ENCODE peak calls at places on chromosome 14, in seven cellular contexts. One of them, this sample, is unnamed.

GRCh38 chr14:54866588-54866987 is 36.0 kb downstream of the GCH1 start:
- DNase-seq in A172: no peak
- DNase-seq in NCI-H345: no peak
- DNase-seq in hepatic stellate cell: peak
- DNase-seq in GM03348: no peak
- DNase-seq in AML-193: no peak
- DNase-seq in PC-3: no peak
- DNase-seq in this sample: no peak

GRCh38 chr14:69485701-69486100 is 1.2 kb downstream of the PLEKHD1 start:
- DNase-seq in A172: no peak
- DNase-seq in NCI-H345: no peak
- DNase-seq in hepatic stellate cell: no peak
- DNase-seq in GM03348: no peak
- DNase-seq in AML-193: no peak
- DNase-seq in PC-3: no peak
- DNase-seq in this sample: no peak

GRCh38 chr14:96055753-96056508 is 16.8 kb downstream of the C14orf132 start:
- DNase-seq in A172: no peak
- DNase-seq in NCI-H345: no peak
- DNase-seq in hepatic stellate cell: no peak
- DNase-seq in GM03348: no peak
- DNase-seq in AML-193: no peak
- DNase-seq in PC-3: no peak
- DNase-seq in this sample: no peak

GRCh38 chr14:54724772-54725325 is 157.9 kb downstream of the SAMD4A start:
- DNase-seq in A172: no peak
- DNase-seq in NCI-H345: no peak
- DNase-seq in hepatic stellate cell: no peak
- DNase-seq in GM03348: no peak
- DNase-seq in AML-193: no peak
- DNase-seq in PC-3: no peak
- DNase-seq in this sample: no peak

GRCh38 chr14:102913341-102914211 is 8.9 kb upstream of the AMN start:
- DNase-seq in A172: no peak
- DNase-seq in NCI-H345: no peak
- DNase-seq in hepatic stellate cell: no peak
- DNase-seq in GM03348: no peak
- DNase-seq in AML-193: no peak
- DNase-seq in PC-3: no peak
- DNase-seq in this sample: peak

GRCh38 chr14:80304125-80304766 is 92.9 kb upstream of the DIO2 start:
- DNase-seq in A172: no peak
- DNase-seq in NCI-H345: no peak
- DNase-seq in hepatic stellate cell: no peak
- DNase-seq in GM03348: peak
- DNase-seq in AML-193: no peak
- DNase-seq in PC-3: no peak
- DNase-seq in this sample: no peak

GRCh38 chr14:99792551-99793212 is 531 bp upstream of the EML1 start:
- DNase-seq in A172: no peak
- DNase-seq in NCI-H345: no peak
- DNase-seq in hepatic stellate cell: no peak
- DNase-seq in GM03348: peak
- DNase-seq in AML-193: no peak
- DNase-seq in PC-3: no peak
- DNase-seq in this sample: peak

GRCh38 chr14:22375321-22375930 is 213.6 kb downstream of the DAD1 start:
- DNase-seq in A172: peak
- DNase-seq in NCI-H345: peak
- DNase-seq in hepatic stellate cell: no peak
- DNase-seq in GM03348: no peak
- DNase-seq in AML-193: peak
- DNase-seq in PC-3: peak
- DNase-seq in this sample: no peak

GRCh38 chr14:104235686-104236085 is 97.3 kb downstream of the KIF26A start:
- DNase-seq in A172: no peak
- DNase-seq in NCI-H345: no peak
- DNase-seq in hepatic stellate cell: no peak
- DNase-seq in GM03348: no peak
- DNase-seq in AML-193: no peak
- DNase-seq in PC-3: no peak
- DNase-seq in this sample: peak

GRCh38 chr14:89891055-89891454 is 63.5 kb downstream of the EFCAB11 start:
- DNase-seq in A172: no peak
- DNase-seq in NCI-H345: no peak
- DNase-seq in hepatic stellate cell: no peak
- DNase-seq in GM03348: no peak
- DNase-seq in AML-193: no peak
- DNase-seq in PC-3: no peak
- DNase-seq in this sample: no peak

GRCh38 chr14:96568646-96569045 is 66.5 kb downstream of the PAPOLA start:
- DNase-seq in A172: no peak
- DNase-seq in NCI-H345: no peak
- DNase-seq in hepatic stellate cell: no peak
- DNase-seq in GM03348: peak
- DNase-seq in AML-193: no peak
- DNase-seq in PC-3: no peak
- DNase-seq in this sample: no peak

GRCh38 chr14:81211844-81212243 is 8.9 kb downstream of the GTF2A1 start:
- DNase-seq in A172: no peak
- DNase-seq in NCI-H345: no peak
- DNase-seq in hepatic stellate cell: peak
- DNase-seq in GM03348: no peak
- DNase-seq in AML-193: peak
- DNase-seq in PC-3: peak
- DNase-seq in this sample: no peak

GRCh38 chr14:33851931-33852330 is 98.9 kb downstream of the EGLN3 start:
- DNase-seq in A172: no peak
- DNase-seq in NCI-H345: no peak
- DNase-seq in hepatic stellate cell: no peak
- DNase-seq in GM03348: no peak
- DNase-seq in AML-193: no peak
- DNase-seq in PC-3: no peak
- DNase-seq in this sample: no peak

GRCh38 chr14:88990856-88991255 is 166.4 kb downstream of the TTC8 start:
- DNase-seq in A172: no peak
- DNase-seq in NCI-H345: no peak
- DNase-seq in hepatic stellate cell: no peak
- DNase-seq in GM03348: no peak
- DNase-seq in AML-193: no peak
- DNase-seq in PC-3: no peak
- DNase-seq in this sample: no peak

GRCh38 chr14:34087556-34087955 is 136.7 kb upstream of the EGLN3 start:
- DNase-seq in A172: no peak
- DNase-seq in NCI-H345: no peak
- DNase-seq in hepatic stellate cell: no peak
- DNase-seq in GM03348: no peak
- DNase-seq in AML-193: no peak
- DNase-seq in PC-3: no peak
- DNase-seq in this sample: no peak

GRCh38 chr14:24263848-24264247 is 871 bp upstream of the TGM1 start:
- DNase-seq in A172: no peak
- DNase-seq in NCI-H345: no peak
- DNase-seq in hepatic stellate cell: no peak
- DNase-seq in GM03348: no peak
- DNase-seq in AML-193: no peak
- DNase-seq in PC-3: no peak
- DNase-seq in this sample: no peak

GRCh38 chr14:86826641-86827040 is 1166.3 kb downstream of the GALC start:
- DNase-seq in A172: peak
- DNase-seq in NCI-H345: no peak
- DNase-seq in hepatic stellate cell: no peak
- DNase-seq in GM03348: no peak
- DNase-seq in AML-193: no peak
- DNase-seq in PC-3: no peak
- DNase-seq in this sample: no peak

GRCh38 chr14:24840204-24840893 is 206.4 kb upstream of the GZMB start:
- DNase-seq in A172: no peak
- DNase-seq in NCI-H345: no peak
- DNase-seq in hepatic stellate cell: no peak
- DNase-seq in GM03348: peak
- DNase-seq in AML-193: no peak
- DNase-seq in PC-3: no peak
- DNase-seq in this sample: no peak